ENCODE peak calls at places on chromosome X, in four cellular contexts. M is Peyer's patch, C is lower leg skin, D is heart left ventricle. R is an unnamed sample.

GRCh38 chrX:23223169-23223568 is 111.5 kb upstream of the PTCHD1 start:
- DNase-seq in M (no peak), C (no peak), D (no peak), R (no peak)

GRCh38 chrX:22037911-22038537 is 5.9 kb downstream of the PHEX start:
- DNase-seq in M (no peak), C (no peak), D (no peak), R (no peak)

GRCh38 chrX:109393859-109394258 is 88.0 kb downstream of the GUCY2F start:
- DNase-seq in M (no peak), C (no peak), D (no peak), R (no peak)

GRCh38 chrX:143873343-143873742 is 10.5 kb upstream of the UBE2NL start:
- DNase-seq in M (no peak), C (no peak), D (no peak), R (peak)

GRCh38 chrX:19017271-19017670 is 33.4 kb upstream of the PHKA2 start:
- DNase-seq in M (no peak), C (no peak), D (no peak), R (peak)

GRCh38 chrX:80747832-80748231 is 61.8 kb downstream of the BRWD3 start:
- DNase-seq in M (no peak), C (no peak), D (no peak), R (no peak)

GRCh38 chrX:66489339-66489738 is 149.5 kb downstream of the EDA2R start:
- DNase-seq in M (no peak), C (no peak), D (no peak), R (no peak)

GRCh38 chrX:126886997-126887396 is 67.5 kb downstream of the PRR32 start:
- DNase-seq in M (no peak), C (no peak), D (no peak), R (no peak)

GRCh38 chrX:13855689-13856425 is 39.0 kb upstream of the GPM6B start:
- DNase-seq in M (no peak), C (no peak), D (no peak), R (no peak)

GRCh38 chrX:136147320-136147901 is at the start of gene FHL1:
- DNase-seq in M (peak), C (peak), D (peak), R (peak)
- TF ChIP-seq POLR2A in M (no peak), C (no peak), D (peak), R (no peak)

GRCh38 chrX:49192722-49193328 is 6.7 kb upstream of the PRICKLE3 start:
- DNase-seq in M (no peak), C (no peak), D (no peak), R (no peak)

GRCh38 chrX:49193542-49193964 is 6.4 kb downstream of the SYP start:
- DNase-seq in M (no peak), C (no peak), D (no peak), R (no peak)

GRCh38 chrX:49191033-49191871 is 5.1 kb upstream of the PRICKLE3 start:
- DNase-seq in M (peak), C (peak), D (peak), R (peak)

GRCh38 chrX:49188468-49189076 is 2.4 kb upstream of the PRICKLE3 start:
- DNase-seq in M (no peak), C (no peak), D (no peak), R (no peak)

DNA sequence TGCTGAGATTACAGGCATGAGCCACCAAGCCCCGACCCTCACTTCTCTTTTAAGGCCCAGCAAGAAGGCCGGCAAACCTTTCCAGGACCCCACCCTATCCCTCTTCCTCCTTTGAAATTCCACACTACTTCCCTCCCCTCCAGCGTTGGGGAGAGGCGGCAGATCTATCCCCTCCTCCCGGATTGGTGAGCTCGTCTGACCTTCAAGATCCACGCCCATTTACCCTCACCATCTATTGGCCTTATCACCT is 4.5 kb upstream of the PRICKLE3 start:
- DNase-seq in M (no peak), C (no peak), D (no peak), R (no peak)
- TF ChIP-seq POLR2A in M (peak), C (no peak), D (peak), R (peak)

GRCh38 chrX:154429708-154430107 is 1.2 kb downstream of the ATP6AP1 start:
- DNase-seq in M (no peak), C (no peak), D (no peak), R (no peak)

GRCh38 chrX:154426916-154427792 is 1.3 kb upstream of the ATP6AP1 start:
- DNase-seq in M (no peak), C (no peak), D (no peak), R (no peak)

GRCh38 chrX:154430916-154431315 is 2.4 kb downstream of the ATP6AP1 start:
- DNase-seq in M (no peak), C (no peak), D (peak), R (no peak)

GRCh38 chrX:154430504-154430903 is 2.0 kb downstream of the ATP6AP1 start:
- DNase-seq in M (no peak), C (no peak), D (no peak), R (no peak)

GRCh38 chrX:154428176-154429171 is at the start of gene ATP6AP1:
- DNase-seq in M (peak), C (peak), D (peak), R (peak)
- TF ChIP-seq POLR2A in M (peak), C (no peak), D (peak), R (peak)

GRCh38 chrX:104165894-104166734 is at the start of gene FAM199X:
- DNase-seq in M (peak), C (peak), D (peak), R (peak)
- TF ChIP-seq POLR2A in M (peak), C (no peak), D (peak), R (peak)

DNA sequence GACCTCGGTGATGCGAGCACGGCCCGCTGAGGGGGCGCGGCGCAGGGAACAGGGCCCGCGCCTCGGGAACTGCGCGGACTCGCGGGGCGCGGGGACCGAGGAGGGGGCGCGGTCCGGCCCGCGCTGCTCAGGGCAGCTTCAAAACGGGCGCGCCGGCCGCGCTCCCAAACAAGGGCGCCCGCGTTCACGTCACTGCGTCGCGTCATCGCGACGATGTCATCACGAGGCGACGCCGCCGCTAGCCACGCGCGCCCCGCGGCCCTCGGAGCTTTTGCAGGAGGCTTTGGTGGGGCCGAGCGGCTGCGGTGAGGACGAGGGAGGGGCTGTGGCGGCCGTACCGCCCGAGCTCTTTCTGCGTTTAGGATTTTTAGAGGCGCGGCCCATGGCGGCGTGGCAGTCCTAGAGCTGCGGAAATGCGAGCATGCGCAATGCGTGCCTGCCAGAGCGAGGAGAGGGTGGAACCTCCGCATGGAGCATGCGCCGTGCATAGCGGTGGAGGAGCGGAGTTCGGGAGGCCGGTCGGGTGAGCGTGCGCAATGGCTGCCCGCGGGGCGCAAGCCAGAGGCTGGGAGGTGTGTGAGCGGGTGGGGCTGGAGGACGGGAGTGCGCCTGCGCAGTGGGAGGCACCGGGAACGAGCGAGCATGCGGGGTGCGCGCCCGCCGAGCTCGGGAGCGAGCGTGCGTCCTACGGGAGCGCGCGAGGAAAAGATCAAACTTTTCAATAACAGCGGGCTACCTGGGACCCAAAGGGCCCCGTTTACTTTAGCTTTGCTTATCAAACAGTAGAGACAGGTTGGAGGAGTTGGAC is at the start of gene PPP2R3B:
- DNase-seq in M (peak), C (peak), D (peak), R (peak)
- TF ChIP-seq POLR2A in M (peak), C (no peak), D (peak), R (peak)

GRCh38 chrX:106731590-106731989 is 5.1 kb downstream of the RNF128 start:
- DNase-seq in M (no peak), C (no peak), D (no peak), R (no peak)

GRCh38 chrX:106730385-106730784 is 3.9 kb downstream of the RNF128 start:
- DNase-seq in M (no peak), C (no peak), D (no peak), R (no peak)

GRCh38 chrX:106728337-106728736 is 1.8 kb downstream of the RNF128 start:
- DNase-seq in M (no peak), C (no peak), D (no peak), R (no peak)

GRCh38 chrX:106726485-106727437 is at the start of gene RNF128:
- DNase-seq in M (no peak), C (peak), D (peak), R (no peak)
- TF ChIP-seq POLR2A in M (peak), C (no peak), D (no peak), R (no peak)

DNA sequence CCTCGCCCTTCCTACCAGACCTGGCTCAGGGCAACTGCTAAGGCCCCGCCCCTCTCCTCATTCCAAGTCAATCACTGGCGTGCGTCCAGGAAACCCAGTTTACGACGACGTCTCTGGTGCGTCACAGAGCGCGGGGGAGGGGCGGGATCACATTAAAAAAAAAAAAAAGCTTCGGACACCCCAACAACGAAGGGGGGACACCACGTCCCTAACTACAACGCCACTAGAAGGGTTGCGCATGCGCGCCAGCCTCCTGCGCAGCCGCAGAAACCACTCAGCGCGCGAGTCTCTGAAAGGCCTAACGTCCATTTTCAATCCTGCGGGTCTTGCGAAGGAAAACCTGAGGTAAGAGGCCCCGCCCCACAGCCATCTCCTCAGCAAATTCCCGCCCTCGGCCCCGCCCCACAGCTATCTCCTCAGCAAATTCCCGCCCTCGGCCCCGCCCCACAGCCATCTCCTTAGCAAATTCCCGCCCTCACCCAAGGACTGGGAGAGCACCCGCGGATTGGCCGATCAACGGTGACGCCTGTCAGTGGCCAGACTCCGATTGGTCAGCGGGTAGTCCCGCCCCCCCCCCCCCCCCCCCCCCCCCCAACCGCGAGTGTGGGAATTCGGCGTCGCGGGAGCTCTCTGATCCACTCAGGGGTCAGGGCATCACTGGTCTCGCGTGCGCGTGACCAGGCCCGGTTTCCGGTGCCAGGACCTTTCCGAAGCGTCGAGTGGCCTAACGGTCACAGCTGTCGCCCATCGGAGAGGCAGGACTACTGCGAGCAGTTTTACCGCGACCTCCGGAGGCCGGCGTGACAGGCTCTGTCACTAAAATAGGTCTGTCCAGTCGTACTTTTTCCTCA is at the start of gene SCML1:
- DNase-seq in M (peak), C (peak), D (peak), R (peak)
- TF ChIP-seq POLR2A in M (peak), C (no peak), D (peak), R (peak)

DNA sequence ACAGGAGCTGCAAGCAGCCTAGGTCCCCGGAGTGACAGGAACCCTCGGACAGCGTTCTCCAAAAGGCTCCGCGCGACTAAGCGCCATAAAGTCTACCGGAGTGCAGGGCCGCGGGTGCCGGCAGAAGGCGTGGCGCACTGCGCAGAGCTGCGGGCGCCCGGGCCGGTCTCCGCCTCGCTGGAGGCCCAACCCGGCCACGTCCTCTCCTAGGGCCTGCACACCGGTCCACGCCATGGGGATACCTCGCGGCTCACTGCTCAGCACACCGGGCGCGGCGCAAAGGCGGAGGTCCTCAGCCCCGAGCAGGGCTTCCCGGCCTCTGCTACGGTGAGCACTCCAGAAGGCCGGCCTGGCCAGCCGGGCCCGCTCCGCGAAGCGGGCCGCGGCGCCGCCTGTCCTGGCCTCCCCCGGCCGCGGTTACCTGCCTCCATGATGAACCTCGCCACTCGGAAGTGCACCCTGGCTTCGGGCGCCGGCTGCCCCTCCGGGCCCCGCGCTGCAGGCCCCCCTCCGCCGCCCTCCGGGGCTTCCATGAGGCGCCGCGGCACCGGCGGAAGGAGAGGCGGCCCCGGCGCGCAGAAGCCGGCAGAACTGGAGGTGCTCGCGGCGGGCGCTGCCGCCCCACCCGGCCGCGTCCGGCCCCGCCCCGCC is at the start of gene CCNQ:
- DNase-seq in M (no peak), C (no peak), D (no peak), R (no peak)
- TF ChIP-seq POLR2A in M (peak), C (no peak), D (peak), R (peak)

GRCh38 chrX:153881281-153881680 is 4.7 kb downstream of the L1CAM start:
- DNase-seq in M (no peak), C (no peak), D (no peak), R (no peak)
- TF ChIP-seq POLR2A in M (no peak), C (no peak), D (no peak), R (no peak)

GRCh38 chrX:97400492-97400891 is 516.8 kb downstream of the RPA4 start:
- DNase-seq in M (no peak), C (no peak), D (no peak), R (no peak)
- TF ChIP-seq POLR2A in M (no peak), C (no peak), D (no peak), R (no peak)